ENCODE peak calls at places on chromosomes 12 and 14, in four cellular contexts. Q, A, Z and H are unnamed samples.

GRCh38 chr12:120211243-120211903 is 10.5 kb upstream of the RPLP0 start:
- DNase-seq in Z (no peak), A (no peak), Q (no peak), H (no peak)

GRCh38 chr12:2376855-2377657 is 324.3 kb downstream of the CACNA1C start:
- DNase-seq in Q (peak; percentile 40), A (no peak), Z (no peak), H (no peak)

GRCh38 chr12:4506870-4507269 is 31.8 kb upstream of the RAD51AP1 start:
- DNase-seq in Z (no peak), Q (no peak), A (no peak), H (no peak)

GRCh38 chr12:45718306-45718705 is 11.2 kb upstream of the ARID2 start:
- DNase-seq in A (no peak), Q (no peak), Z (no peak), H (no peak)

GRCh38 chr12:45304514-45305178 is 88.8 kb downstream of the ANO6 start:
- DNase-seq in A (no peak), Z (no peak), Q (no peak), H (no peak)

GRCh38 chr14:85617799-85618198 is 87.9 kb downstream of the FLRT2 start:
- DNase-seq in Q (no peak), Z (no peak), A (no peak), H (no peak)

GRCh38 chr14:79197516-79197915 is 1013.8 kb downstream of the DIO2 start:
- DNase-seq in A (no peak), Q (no peak), Z (no peak), H (no peak)

GRCh38 chr12:20436367-20436766 is 68.0 kb downstream of the PDE3A start:
- DNase-seq in Q (no peak), A (peak; percentile 18), Z (no peak), H (no peak)

GRCh38 chr12:38384816-38385491 is 68.4 kb downstream of the ALG10B start:
- DNase-seq in Q (no peak), A (no peak), Z (no peak), H (no peak)

GRCh38 chr14:53613404-53614253 is 343.0 kb downstream of the BMP4 start:
- DNase-seq in Z (no peak), A (no peak), Q (peak; percentile 40), H (no peak)

GRCh38 chr12:68350753-68351152 is 18.6 kb upstream of the MDM1 start:
- DNase-seq in Z (no peak), Q (no peak), A (no peak), H (no peak)

GRCh38 chr12:10213168-10214130 is 772 bp downstream of the GABARAPL1 start:
- DNase-seq in Z (peak; percentile 80), A (peak; percentile 90), Q (peak; percentile 40), H (peak; percentile 68)

GRCh38 chr14:80638620-80639215 is 302.8 kb downstream of the CEP128 start:
- DNase-seq in Q (no peak), A (no peak), Z (no peak), H (no peak)

GRCh38 chr12:45336762-45337596 is 121.1 kb downstream of the ANO6 start:
- DNase-seq in Q (no peak), Z (no peak), A (peak; percentile 57), H (peak; percentile 45)

GRCh38 chr12:75721231-75721641 is 209.8 kb upstream of the KRR1 start:
- DNase-seq in Q (no peak), Z (no peak), A (no peak), H (no peak)

GRCh38 chr14:50038398-50039119 is 77.8 kb downstream of the VCPKMT start:
- DNase-seq in A (peak; percentile 99), Z (no peak), Q (no peak), H (peak; percentile 80)